ENCODE peak calls at places on chromosomes 1 and 21, in seven cellular contexts. One of them, this sample, is unnamed.

GRCh38 chr1:158999301-159000069 is 10.2 kb upstream of the IFI16 start:
- DNase-seq in left lung: peak; percentile 71
- DNase-seq in fibroblast of lung: peak; percentile 98
- DNase-seq in upper lobe of right lung: no peak
- DNase-seq in suprapubic skin: peak; percentile 94
- DNase-seq in colonic mucosa: peak; percentile 67
- DNase-seq in neural progenitor cell: peak; percentile 90
- DNase-seq in this sample: no peak

GRCh38 chr21:28391938-28392337 is 600.7 kb downstream of the LTN1 start:
- DNase-seq in left lung: no peak
- DNase-seq in fibroblast of lung: no peak
- DNase-seq in upper lobe of right lung: no peak
- DNase-seq in suprapubic skin: no peak
- DNase-seq in colonic mucosa: no peak
- DNase-seq in neural progenitor cell: no peak
- DNase-seq in this sample: no peak

GRCh38 chr1:9388628-9389184 is 96.0 kb downstream of the SPSB1 start:
- DNase-seq in left lung: no peak
- DNase-seq in fibroblast of lung: peak; percentile 43
- DNase-seq in upper lobe of right lung: no peak
- DNase-seq in suprapubic skin: no peak
- DNase-seq in colonic mucosa: no peak
- DNase-seq in neural progenitor cell: no peak
- DNase-seq in this sample: no peak

GRCh38 chr1:81999364-81999763 is 198.6 kb downstream of the ADGRL2 start:
- DNase-seq in left lung: no peak
- DNase-seq in fibroblast of lung: no peak
- DNase-seq in upper lobe of right lung: no peak
- DNase-seq in suprapubic skin: no peak
- DNase-seq in colonic mucosa: no peak
- DNase-seq in neural progenitor cell: no peak
- DNase-seq in this sample: no peak

GRCh38 chr21:27023186-27023585 is 56.3 kb upstream of the ADAMTS5 start:
- DNase-seq in left lung: no peak
- DNase-seq in fibroblast of lung: no peak
- DNase-seq in upper lobe of right lung: no peak
- DNase-seq in suprapubic skin: no peak
- DNase-seq in colonic mucosa: no peak
- DNase-seq in neural progenitor cell: no peak
- DNase-seq in this sample: no peak

GRCh38 chr1:205076245-205076761 is 8.0 kb downstream of the TMEM81 start:
- DNase-seq in left lung: no peak
- DNase-seq in fibroblast of lung: no peak
- DNase-seq in upper lobe of right lung: no peak
- DNase-seq in suprapubic skin: no peak
- DNase-seq in colonic mucosa: no peak
- DNase-seq in neural progenitor cell: no peak
- DNase-seq in this sample: no peak

GRCh38 chr21:45847870-45848269 is 133.7 kb upstream of the COL6A1 start:
- DNase-seq in left lung: no peak
- DNase-seq in fibroblast of lung: no peak
- DNase-seq in upper lobe of right lung: no peak
- DNase-seq in suprapubic skin: peak; percentile 16
- DNase-seq in colonic mucosa: no peak
- DNase-seq in neural progenitor cell: no peak
- DNase-seq in this sample: no peak

GRCh38 chr1:97004054-97004453 is 282.5 kb downstream of the PTBP2 start:
- DNase-seq in left lung: no peak
- DNase-seq in fibroblast of lung: no peak
- DNase-seq in upper lobe of right lung: no peak
- DNase-seq in suprapubic skin: no peak
- DNase-seq in colonic mucosa: no peak
- DNase-seq in neural progenitor cell: no peak
- DNase-seq in this sample: no peak

GRCh38 chr1:15618685-15619525 is 1.6 kb downstream of the DDI2 start:
- DNase-seq in left lung: no peak
- DNase-seq in fibroblast of lung: peak; percentile 94
- DNase-seq in upper lobe of right lung: no peak
- DNase-seq in suprapubic skin: no peak
- DNase-seq in colonic mucosa: peak; percentile 23
- DNase-seq in neural progenitor cell: no peak
- DNase-seq in this sample: no peak

GRCh38 chr1:46277658-46278373 is 25.6 kb downstream of the LRRC41 start:
- DNase-seq in left lung: no peak
- DNase-seq in fibroblast of lung: no peak
- DNase-seq in upper lobe of right lung: no peak
- DNase-seq in suprapubic skin: no peak
- DNase-seq in colonic mucosa: no peak
- DNase-seq in neural progenitor cell: no peak
- DNase-seq in this sample: no peak

GRCh38 chr21:39712976-39713375 is 32.0 kb upstream of the IGSF5 start:
- DNase-seq in left lung: no peak
- DNase-seq in fibroblast of lung: no peak
- DNase-seq in upper lobe of right lung: no peak
- DNase-seq in suprapubic skin: no peak
- DNase-seq in colonic mucosa: peak; percentile 45
- DNase-seq in neural progenitor cell: peak; percentile 47
- DNase-seq in this sample: no peak

GRCh38 chr21:37915941-37916794 is at the start of gene KCNJ6:
- DNase-seq in left lung: no peak
- DNase-seq in fibroblast of lung: peak; percentile 59
- DNase-seq in upper lobe of right lung: peak; percentile 73
- DNase-seq in suprapubic skin: no peak
- DNase-seq in colonic mucosa: no peak
- DNase-seq in neural progenitor cell: peak; percentile 94
- DNase-seq in this sample: peak; percentile 63

GRCh38 chr1:53771648-53772047 is 32.7 kb upstream of the GLIS1 start:
- DNase-seq in left lung: no peak
- DNase-seq in fibroblast of lung: peak; percentile 51
- DNase-seq in upper lobe of right lung: no peak
- DNase-seq in suprapubic skin: no peak
- DNase-seq in colonic mucosa: no peak
- DNase-seq in neural progenitor cell: no peak
- DNase-seq in this sample: no peak

GRCh38 chr1:10179751-10180150 is 30.6 kb upstream of the KIF1B start:
- DNase-seq in left lung: no peak
- DNase-seq in fibroblast of lung: no peak
- DNase-seq in upper lobe of right lung: no peak
- DNase-seq in suprapubic skin: no peak
- DNase-seq in colonic mucosa: no peak
- DNase-seq in neural progenitor cell: peak; percentile 73
- DNase-seq in this sample: no peak

GRCh38 chr1:32897082-32898049 is 3.8 kb downstream of the TMEM54 start:
- DNase-seq in left lung: no peak
- DNase-seq in fibroblast of lung: no peak
- DNase-seq in upper lobe of right lung: no peak
- DNase-seq in suprapubic skin: no peak
- DNase-seq in colonic mucosa: no peak
- DNase-seq in neural progenitor cell: no peak
- DNase-seq in this sample: no peak

GRCh38 chr1:60970081-60970509 is 112.3 kb upstream of the NFIA start:
- DNase-seq in left lung: no peak
- DNase-seq in fibroblast of lung: peak; percentile 57
- DNase-seq in upper lobe of right lung: no peak
- DNase-seq in suprapubic skin: no peak
- DNase-seq in colonic mucosa: no peak
- DNase-seq in neural progenitor cell: peak; percentile 68
- DNase-seq in this sample: no peak

GRCh38 chr1:42380617-42381423 is at the start of gene RIMKLA:
- DNase-seq in left lung: peak; percentile 36
- DNase-seq in fibroblast of lung: peak; percentile 6
- DNase-seq in upper lobe of right lung: peak; percentile 81
- DNase-seq in suprapubic skin: no peak
- DNase-seq in colonic mucosa: peak; percentile 61
- DNase-seq in neural progenitor cell: peak; percentile 92
- DNase-seq in this sample: peak; percentile 69

GRCh38 chr1:209689484-209689883 is 14.3 kb downstream of the G0S2 start:
- DNase-seq in left lung: no peak
- DNase-seq in fibroblast of lung: no peak
- DNase-seq in upper lobe of right lung: no peak
- DNase-seq in suprapubic skin: no peak
- DNase-seq in colonic mucosa: peak; percentile 67
- DNase-seq in neural progenitor cell: no peak
- DNase-seq in this sample: no peak

GRCh38 chr1:202131956-202132821 is 9.5 kb downstream of the GPR37L1 start:
- DNase-seq in left lung: peak; percentile 63
- DNase-seq in fibroblast of lung: no peak
- DNase-seq in upper lobe of right lung: peak; percentile 83
- DNase-seq in suprapubic skin: no peak
- DNase-seq in colonic mucosa: no peak
- DNase-seq in neural progenitor cell: no peak
- DNase-seq in this sample: peak; percentile 76

GRCh38 chr1:62285984-62286481 is 33.2 kb downstream of the KANK4 start:
- DNase-seq in left lung: no peak
- DNase-seq in fibroblast of lung: no peak
- DNase-seq in upper lobe of right lung: no peak
- DNase-seq in suprapubic skin: no peak
- DNase-seq in colonic mucosa: peak; percentile 48
- DNase-seq in neural progenitor cell: peak; percentile 60
- DNase-seq in this sample: no peak

DNA sequence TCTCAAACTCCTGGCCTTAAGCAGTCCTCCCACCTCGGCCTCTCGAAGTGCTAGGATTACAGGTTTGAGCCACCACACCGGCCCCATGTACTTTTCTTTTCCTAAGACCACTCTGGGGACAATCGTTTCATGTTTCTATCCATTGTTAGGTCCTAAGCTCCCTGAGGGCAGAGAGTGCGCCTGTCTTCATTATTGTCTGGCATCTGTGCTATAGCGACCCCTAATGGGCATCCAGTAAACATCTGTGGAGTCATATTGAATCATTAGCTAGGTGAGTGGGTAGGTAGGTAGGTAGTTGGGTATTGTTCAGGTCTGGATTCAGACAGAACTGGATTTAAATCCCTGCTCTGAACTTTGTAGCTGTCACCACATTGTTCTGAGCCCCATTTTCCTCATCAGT is 66.1 kb downstream of the TMEM53 start:
- DNase-seq in left lung: no peak
- DNase-seq in fibroblast of lung: no peak
- DNase-seq in upper lobe of right lung: no peak
- DNase-seq in suprapubic skin: no peak
- DNase-seq in colonic mucosa: no peak
- DNase-seq in neural progenitor cell: no peak
- DNase-seq in this sample: no peak
- TF ChIP-seq CTCF in left lung: no peak
- TF ChIP-seq CTCF in fibroblast of lung: peak; percentile 9
- TF ChIP-seq CTCF in upper lobe of right lung: no peak
- TF ChIP-seq CTCF in suprapubic skin: no peak
- TF ChIP-seq CTCF in colonic mucosa: no peak
- TF ChIP-seq CTCF in neural progenitor cell: peak; percentile 37
- TF ChIP-seq CTCF in this sample: no peak

DNA sequence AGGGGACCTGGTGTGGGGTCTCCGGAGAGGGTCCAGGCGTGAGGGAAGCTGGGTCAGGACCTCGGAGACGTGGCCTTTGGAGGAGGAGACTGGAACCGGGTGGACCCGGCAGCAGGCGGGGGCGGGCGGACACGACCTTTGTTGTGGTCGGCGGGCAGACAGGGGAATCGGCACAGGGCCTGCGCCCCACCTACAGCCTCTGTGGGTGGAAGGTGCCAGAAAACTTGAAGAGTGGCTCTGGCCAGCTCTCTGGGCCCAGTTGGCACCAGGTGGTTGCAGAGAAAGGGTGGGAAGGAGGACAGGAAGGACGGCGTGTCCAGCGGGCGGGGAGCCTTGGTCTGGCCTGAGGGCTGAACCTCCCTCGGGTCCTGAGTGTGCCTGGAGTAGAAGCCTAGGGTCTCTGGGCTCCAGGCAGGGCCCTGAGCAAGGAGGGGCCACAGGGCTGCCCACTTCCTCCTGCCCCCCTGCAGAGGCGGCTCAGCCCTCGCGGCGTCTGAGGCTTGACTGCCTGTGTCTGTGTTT is 7.7 kb upstream of the TTLL10 start:
- DNase-seq in left lung: no peak
- DNase-seq in fibroblast of lung: no peak
- DNase-seq in upper lobe of right lung: no peak
- DNase-seq in suprapubic skin: no peak
- DNase-seq in colonic mucosa: peak; percentile 56
- DNase-seq in neural progenitor cell: no peak
- DNase-seq in this sample: no peak
- H3K36me3 ChIP-seq in left lung: no peaks in the 10 kb centered on the region
- H3K36me3 ChIP-seq in fibroblast of lung: no peaks in the 10 kb centered on the region
- H3K36me3 ChIP-seq in upper lobe of right lung: no peaks in the 10 kb centered on the region
- H3K36me3 ChIP-seq in suprapubic skin: no peaks in the 10 kb centered on the region
- H3K36me3 ChIP-seq in colonic mucosa: no peaks in the 10 kb centered on the region
- H3K36me3 ChIP-seq in neural progenitor cell: no peaks in the 10 kb centered on the region
- H3K36me3 ChIP-seq in this sample: no peaks in the 10 kb centered on the region

DNA sequence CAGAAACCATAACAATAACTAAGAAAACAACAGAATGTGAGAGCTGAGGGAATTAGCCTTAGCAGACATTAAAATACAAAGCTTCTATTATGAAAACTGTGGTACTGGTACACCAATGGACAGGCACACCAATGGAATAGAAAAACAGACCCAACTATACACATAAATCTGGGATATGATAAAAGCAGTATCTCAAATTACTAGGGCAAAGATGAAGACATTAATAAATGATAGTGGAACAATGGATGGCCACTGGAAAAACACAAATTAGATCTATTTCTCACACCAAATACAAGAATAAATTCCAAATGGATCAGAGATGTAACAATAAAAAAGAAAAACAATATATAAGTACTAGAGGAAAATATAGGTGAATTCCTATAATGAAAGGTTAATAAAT is 65.4 kb upstream of the SLFNL1 start:
- DNase-seq in left lung: no peak
- DNase-seq in fibroblast of lung: no peak
- DNase-seq in upper lobe of right lung: no peak
- DNase-seq in suprapubic skin: no peak
- DNase-seq in colonic mucosa: no peak
- DNase-seq in neural progenitor cell: no peak
- DNase-seq in this sample: no peak
- TF ChIP-seq CTCF in left lung: no peak
- TF ChIP-seq CTCF in fibroblast of lung: no peak
- TF ChIP-seq CTCF in upper lobe of right lung: no peak
- TF ChIP-seq CTCF in suprapubic skin: no peak
- TF ChIP-seq CTCF in colonic mucosa: no peak
- TF ChIP-seq CTCF in neural progenitor cell: no peak
- TF ChIP-seq CTCF in this sample: no peak

GRCh38 chr21:32828908-32829307 is 57.4 kb upstream of the PAXBP1 start:
- DNase-seq in left lung: no peak
- DNase-seq in fibroblast of lung: no peak
- DNase-seq in upper lobe of right lung: no peak
- DNase-seq in suprapubic skin: no peak
- DNase-seq in colonic mucosa: no peak
- DNase-seq in neural progenitor cell: no peak
- DNase-seq in this sample: no peak

GRCh38 chr21:32829504-32829903 is 57.9 kb upstream of the PAXBP1 start:
- DNase-seq in left lung: no peak
- DNase-seq in fibroblast of lung: no peak
- DNase-seq in upper lobe of right lung: no peak
- DNase-seq in suprapubic skin: no peak
- DNase-seq in colonic mucosa: no peak
- DNase-seq in neural progenitor cell: no peak
- DNase-seq in this sample: no peak

DNA sequence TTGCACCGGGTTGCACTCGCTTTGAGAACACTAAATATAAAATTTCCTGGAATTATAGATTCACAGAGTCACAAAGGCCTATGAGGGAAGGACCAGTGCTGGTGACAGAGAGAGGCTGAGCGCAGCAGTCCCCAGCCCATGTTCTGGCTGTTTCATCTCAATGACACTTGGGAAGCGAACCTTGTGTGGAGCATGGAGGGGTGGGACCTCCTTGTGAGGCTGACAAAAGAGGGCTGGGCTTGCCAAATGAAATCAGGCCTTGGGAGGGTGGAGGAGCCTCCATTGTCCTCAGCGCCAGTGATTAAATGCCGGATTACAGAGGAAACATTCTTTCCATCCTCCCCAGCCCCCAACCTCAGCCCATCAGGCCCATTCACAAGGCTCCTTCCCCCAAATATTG is 63.3 kb upstream of the PAXBP1 start:
- DNase-seq in left lung: no peak
- DNase-seq in fibroblast of lung: no peak
- DNase-seq in upper lobe of right lung: no peak
- DNase-seq in suprapubic skin: no peak
- DNase-seq in colonic mucosa: no peak
- DNase-seq in neural progenitor cell: peak; percentile 90
- DNase-seq in this sample: no peak
- H3K36me3 ChIP-seq in left lung: no peaks in the 10 kb centered on the region
- H3K36me3 ChIP-seq in fibroblast of lung: no peaks in the 10 kb centered on the region
- H3K36me3 ChIP-seq in upper lobe of right lung: no peaks in the 10 kb centered on the region
- H3K36me3 ChIP-seq in suprapubic skin: no peaks in the 10 kb centered on the region
- H3K36me3 ChIP-seq in colonic mucosa: no peaks in the 10 kb centered on the region
- H3K36me3 ChIP-seq in neural progenitor cell: no peaks in the 10 kb centered on the region
- H3K36me3 ChIP-seq in this sample: no peaks in the 10 kb centered on the region